ENCODE peak calls at places on chromosomes 1 and 21, in five cellular contexts. W is neuronal stem cell, I is H1, Y is mesenchymal stem cell, M is IMR-90. J is an unnamed sample.

GRCh38 chr21:14862794-14863720 is 201.7 kb downstream of the NRIP1 start:
- DNase-seq in I (no peak), W (no peak), M (peak), Y (peak), J (no peak)

GRCh38 chr21:37869661-37870060 is 46.6 kb downstream of the KCNJ6 start:
- DNase-seq in W (no peak), I (no peak), Y (no peak), M (no peak), J (no peak)

GRCh38 chr1:232856556-232856955 is 51.3 kb downstream of the MAP10 start:
- DNase-seq in Y (no peak), I (no peak), M (peak), W (no peak), J (no peak)

GRCh38 chr1:243461700-243462099 is 205.9 kb downstream of the SDCCAG8 start:
- DNase-seq in M (no peak), Y (no peak), I (no peak), W (no peak), J (peak)

GRCh38 chr1:12565094-12565965 is 52.7 kb downstream of the DHRS3 start:
- DNase-seq in Y (no peak), I (no peak), M (no peak), W (no peak), J (no peak)

GRCh38 chr21:41503331-41503730 is 4.6 kb downstream of the TMPRSS2 start:
- DNase-seq in Y (no peak), M (no peak), I (no peak), W (no peak), J (no peak)

GRCh38 chr1:181043025-181043880 is 9.5 kb downstream of the MR1 start:
- DNase-seq in I (no peak), Y (peak), W (no peak), M (peak), J (no peak)

GRCh38 chr1:245378352-245379144 is 223.8 kb downstream of the KIF26B start:
- DNase-seq in I (peak), Y (no peak), W (no peak), M (no peak), J (peak)

GRCh38 chr1:243542726-243543415 is 287.0 kb downstream of the SDCCAG8 start:
- DNase-seq in I (no peak), Y (no peak), M (no peak), W (no peak), J (no peak)

GRCh38 chr1:183300395-183300794 is 114.3 kb downstream of the LAMC2 start:
- DNase-seq in Y (no peak), I (no peak), M (no peak), W (no peak), J (no peak)

GRCh38 chr1:57489342-57490036 is 65.6 kb upstream of the DAB1 start:
- DNase-seq in M (peak), W (no peak), Y (peak), I (no peak), J (no peak)

GRCh38 chr1:201230676-201231075 is 40.1 kb downstream of the IGFN1 start:
- DNase-seq in I (no peak), M (no peak), Y (no peak), W (no peak), J (no peak)

GRCh38 chr1:109639063-109639840 is 16.6 kb upstream of the GSTM4 start:
- DNase-seq in M (no peak), I (no peak), W (no peak), Y (no peak), J (peak)

GRCh38 chr21:14875186-14875585 is 189.6 kb downstream of the NRIP1 start:
- DNase-seq in M (no peak), I (no peak), Y (no peak), W (no peak), J (no peak)

GRCh38 chr1:56194911-56195310 is 384.5 kb downstream of the PLPP3 start:
- DNase-seq in W (no peak), I (no peak), M (peak), Y (peak), J (no peak)

GRCh38 chr1:64834734-64835133 is 89.9 kb downstream of the RAVER2 start:
- DNase-seq in W (no peak), M (peak), I (no peak), Y (peak), J (no peak)

GRCh38 chr1:20255666-20256065 is 35.0 kb upstream of the VWA5B1 start:
- DNase-seq in Y (peak), M (peak), I (no peak), W (no peak), J (peak)

GRCh38 chr1:230085178-230085515 is 18.1 kb downstream of the GALNT2 start:
- DNase-seq in I (no peak), W (no peak), M (no peak), Y (no peak), J (no peak)

GRCh38 chr1:244397086-244397485 is 54.6 kb downstream of the ADSS2 start:
- DNase-seq in Y (no peak), I (no peak), W (no peak), M (no peak), J (no peak)

GRCh38 chr1:62435231-62436038 is 1.4 kb upstream of the USP1 start:
- DNase-seq in M (no peak), W (no peak), I (no peak), Y (no peak), J (no peak)

GRCh38 chr1:62436466-62437272 is at the start of gene USP1:
- DNase-seq in W (peak), I (peak), M (peak), Y (peak), J (peak)

GRCh38 chr1:62434612-62434994 is 2.2 kb upstream of the USP1 start:
- DNase-seq in W (no peak), I (no peak), M (no peak), Y (no peak), J (no peak)

GRCh38 chr1:62437273-62437945 is 560 bp downstream of the USP1 start:
- DNase-seq in Y (peak), I (no peak), W (peak), M (no peak), J (no peak)

GRCh38 chr1:62436039-62436465 is 797 bp upstream of the USP1 start:
- DNase-seq in I (no peak), M (no peak), Y (no peak), W (no peak), J (no peak)
- H3K14ac ChIP-seq in I (no peak), M (peak), Y (peak), W (peak), J (peak)

GRCh38 chr1:226826479-226827245 is 43.8 kb upstream of the PSEN2 start:
- DNase-seq in Y (no peak), W (no peak), M (no peak), I (no peak), J (no peak)
- H2BK15ac ChIP-seq in Y (no peak), W (peak), M (no peak), I (peak), J (no peak)

DNA sequence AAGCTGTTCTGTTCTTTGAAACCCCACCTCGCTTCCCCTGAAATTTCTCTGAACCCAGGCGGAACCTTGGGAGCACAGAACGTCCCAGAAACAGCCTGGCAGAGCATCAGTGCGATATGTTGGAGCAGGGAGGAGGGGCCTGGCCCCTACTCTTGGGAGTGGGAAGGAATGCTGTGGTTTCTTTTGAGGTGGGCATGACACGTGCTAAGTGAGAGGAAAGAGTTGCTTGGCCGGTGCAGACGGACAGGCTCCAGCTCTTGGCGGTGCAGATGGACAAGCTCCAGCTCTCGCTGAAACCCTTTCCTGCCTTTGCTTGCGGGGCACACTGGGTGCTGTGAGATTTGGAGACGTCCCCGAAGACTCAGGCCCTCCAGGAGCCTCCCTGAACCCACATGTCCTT is 15.9 kb downstream of the PDXK start:
- DNase-seq in W (no peak), M (peak), I (no peak), Y (peak), J (no peak)
- H3K14ac ChIP-seq in W (no peak), M (no peak), I (no peak), Y (no peak), J (no peak)

GRCh38 chr1:160614410-160614809 is 32.4 kb downstream of the SLAMF1 start:
- DNase-seq in I (no peak), W (no peak), M (no peak), Y (no peak), J (no peak)

GRCh38 chr1:160618327-160618726 is 28.5 kb downstream of the SLAMF1 start:
- DNase-seq in Y (no peak), W (no peak), M (no peak), I (no peak), J (no peak)

GRCh38 chr1:160618763-160619274 is 28.0 kb downstream of the SLAMF1 start:
- DNase-seq in M (no peak), Y (peak), W (no peak), I (no peak), J (no peak)

GRCh38 chr1:160612613-160613218 is 33.4 kb upstream of the CD84 start:
- DNase-seq in I (no peak), Y (no peak), W (no peak), M (no peak), J (no peak)

GRCh38 chr1:160615660-160616059 is 31.2 kb downstream of the SLAMF1 start:
- DNase-seq in W (no peak), M (no peak), I (no peak), Y (no peak), J (no peak)
- H2BK15ac ChIP-seq in W (no peak), M (no peak), I (no peak), Y (no peak), J (no peak)

GRCh38 chr1:94072840-94073516 is 48.0 kb downstream of the ABCA4 start:
- DNase-seq in W (no peak), M (no peak), I (no peak), Y (no peak), J (no peak)
- H3K14ac ChIP-seq in W (no peak), M (no peak), I (no peak), Y (no peak), J (no peak)